ENCODE peak calls at places on chromosomes 7 and 10, in nine cellular contexts. M is body of pancreas, Y is BE2C, F is heart right ventricle, D is IMR-90, W is GM23248, N is Panc1, T is uterus, E is lower lobe of right lung. J is an unnamed sample.

GRCh38 chr7:28808786-28809533 is 149.2 kb downstream of the TRIL start:
- DNase-seq in W (peak; percentile 78), T (no peak), N (no peak), E (peak; percentile 48), M (no peak), Y (no peak), D (peak; percentile 69), F (peak; percentile 30), J (no peak)

GRCh38 chr10:108388716-108389115 is 1224.2 kb upstream of the SORCS1 start:
- DNase-seq in D (no peak), F (no peak), Y (no peak), T (no peak), N (no peak), W (peak; percentile 24), M (no peak), E (no peak), J (no peak)

GRCh38 chr10:43228783-43229207 is 38.1 kb downstream of the RASGEF1A start:
- DNase-seq in D (no peak), E (peak; percentile 34), F (no peak), T (no peak), Y (peak; percentile 3), W (no peak), N (no peak), M (no peak), J (no peak)

GRCh38 chr10:62244785-62245595 is 23.7 kb downstream of the RTKN2 start:
- DNase-seq in F (no peak), M (peak; percentile 44), E (no peak), N (no peak), Y (peak; percentile 36), D (peak; percentile 83), W (peak; percentile 81), T (no peak), J (peak; percentile 86)

GRCh38 chr10:81820418-81820817 is 54.6 kb upstream of the NRG3 start:
- DNase-seq in W (no peak), D (no peak), T (no peak), Y (no peak), M (no peak), E (no peak), F (no peak), N (no peak), J (no peak)

GRCh38 chr10:69172241-69172998 is 7.6 kb upstream of the SUPV3L1 start:
- DNase-seq in D (peak; percentile 6), T (no peak), N (no peak), W (peak; percentile 63), F (no peak), Y (no peak), E (no peak), M (no peak), J (no peak)

GRCh38 chr7:21345361-21345760 is 82.5 kb upstream of the SP4 start:
- DNase-seq in W (no peak), F (no peak), N (no peak), Y (no peak), M (no peak), E (no peak), T (no peak), D (no peak), J (no peak)

GRCh38 chr10:109974509-109975191 is 33.1 kb upstream of the ADD3 start:
- DNase-seq in Y (peak; percentile 54), F (no peak), T (no peak), D (peak; percentile 22), W (peak; percentile 53), M (peak; percentile 87), N (no peak), E (no peak), J (peak; percentile 37)

GRCh38 chr10:73894245-73894971 is 16.5 kb upstream of the PLAU start:
- DNase-seq in M (no peak), E (no peak), F (no peak), W (peak; percentile 85), N (no peak), D (peak; percentile 85), Y (no peak), T (no peak), J (no peak)

GRCh38 chr7:5494320-5494682 is 70.7 kb upstream of the TNRC18 start:
- DNase-seq in Y (no peak), F (no peak), N (no peak), M (no peak), T (no peak), W (no peak), E (no peak), D (no peak), J (no peak)

GRCh38 chr7:5495581-5496375 is 72.1 kb upstream of the TNRC18 start:
- DNase-seq in E (no peak), W (no peak), T (peak; percentile 61), M (peak; percentile 91), Y (no peak), F (peak; percentile 83), N (no peak), D (no peak), J (no peak)

GRCh38 chr7:5497158-5498103 is 73.8 kb upstream of the TNRC18 start:
- DNase-seq in F (no peak), T (no peak), D (no peak), N (no peak), M (no peak), W (no peak), E (no peak), Y (peak; percentile 79), J (no peak)

GRCh38 chr7:5492249-5493020 is 68.8 kb upstream of the TNRC18 start:
- DNase-seq in W (no peak), D (no peak), M (no peak), Y (no peak), F (no peak), E (no peak), N (no peak), T (no peak), J (no peak)

GRCh38 chr7:5494683-5495561 is 71.3 kb upstream of the TNRC18 start:
- DNase-seq in Y (peak; percentile 85), E (peak; percentile 83), W (peak; percentile 89), D (peak; percentile 69), F (peak; percentile 81), M (peak; percentile 81), T (peak; percentile 81), N (no peak), J (peak; percentile 85)
- H3K36me3 ChIP-seq in Y (peaks cover 15% of the 10 kb centered on the region), E (peaks cover 16% of the 10 kb centered on the region), W (no peaks in the 10 kb centered on the region), D (peaks cover 22% of the 10 kb centered on the region), F (peaks cover 10% of the 10 kb centered on the region), M (no peaks in the 10 kb centered on the region), T (no peaks in the 10 kb centered on the region), N (no peaks in the 10 kb centered on the region), J (no peaks in the 10 kb centered on the region)

GRCh38 chr10:4839353-4839752 is 13.3 kb downstream of the AKR1E2 start:
- DNase-seq in Y (no peak), T (no peak), D (no peak), F (no peak), N (no peak), M (no peak), W (no peak), E (no peak), J (no peak)

GRCh38 chr10:4836416-4836969 is 10.5 kb downstream of the AKR1E2 start:
- DNase-seq in N (no peak), D (no peak), M (no peak), F (no peak), W (no peak), E (no peak), Y (no peak), T (no peak), J (no peak)

GRCh38 chr10:4840151-4840550 is 14.1 kb downstream of the AKR1E2 start:
- DNase-seq in E (no peak), D (no peak), F (no peak), T (no peak), W (no peak), N (no peak), M (no peak), Y (no peak), J (no peak)

GRCh38 chr10:4837551-4837950 is 11.5 kb downstream of the AKR1E2 start:
- DNase-seq in Y (no peak), N (no peak), E (no peak), W (no peak), T (no peak), F (no peak), M (no peak), D (no peak), J (no peak)

DNA sequence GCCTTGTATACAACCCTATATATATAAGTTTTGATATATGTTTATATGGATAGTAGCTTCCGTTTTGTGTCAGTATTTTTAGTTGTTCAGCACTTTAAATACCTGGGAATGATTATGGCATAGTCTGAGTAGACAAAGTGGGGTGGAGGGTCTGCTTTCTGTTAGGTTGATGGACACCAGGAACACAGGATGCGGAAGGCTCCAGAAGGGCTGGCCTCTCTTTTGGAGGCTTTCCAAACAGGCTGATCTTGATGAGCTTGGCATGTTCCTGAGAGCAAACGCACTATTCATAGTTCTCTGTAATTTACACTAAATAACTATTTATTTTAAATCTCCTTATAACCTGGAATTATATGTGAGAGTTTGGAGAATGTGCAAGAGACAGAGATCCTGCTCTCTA is 12.7 kb downstream of the AKR1E2 start:
- DNase-seq in D (no peak), E (no peak), M (no peak), Y (no peak), F (no peak), N (no peak), T (no peak), W (no peak), J (peak; percentile 53)
- H3K36me3 ChIP-seq in D (no peaks in the 10 kb centered on the region), E (peaks cover 29% of the 10 kb centered on the region), M (no peaks in the 10 kb centered on the region), Y (no peaks in the 10 kb centered on the region), F (peaks cover 34% of the 10 kb centered on the region), N (no peaks in the 10 kb centered on the region), T (no peaks in the 10 kb centered on the region), W (no peaks in the 10 kb centered on the region), J (no peaks in the 10 kb centered on the region)

DNA sequence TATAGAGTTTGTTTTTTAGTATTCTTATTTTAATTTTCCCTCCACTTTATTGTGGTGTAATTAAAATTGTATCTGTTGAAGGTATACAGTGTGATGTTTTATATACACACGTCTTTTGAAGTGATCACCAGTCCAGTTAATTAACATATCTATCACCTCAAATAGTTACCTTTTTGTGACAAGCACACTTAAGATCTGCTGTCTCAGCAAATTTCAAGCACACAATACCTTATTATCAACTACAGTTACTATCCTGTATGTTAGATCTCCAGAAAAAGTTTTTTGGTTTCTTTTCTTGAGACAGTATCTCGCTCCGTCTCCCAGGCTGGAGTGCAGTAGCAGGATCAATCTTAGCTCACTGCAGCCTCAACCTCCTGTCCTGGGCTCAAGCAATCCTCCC is 8.7 kb downstream of the WIPI2 start:
- DNase-seq in D (no peak), T (no peak), F (no peak), E (no peak), Y (no peak), W (no peak), N (no peak), M (no peak), J (no peak)
- H3K36me3 ChIP-seq in D (peaks cover 33% of the 10 kb centered on the region), T (no peaks in the 10 kb centered on the region), F (peaks cover 48% of the 10 kb centered on the region), E (peaks cover 53% of the 10 kb centered on the region), Y (peaks cover 12% of the 10 kb centered on the region), W (peaks cover 38% of the 10 kb centered on the region), N (no peaks in the 10 kb centered on the region), M (peaks cover 5% of the 10 kb centered on the region), J (no peaks in the 10 kb centered on the region)

GRCh38 chr10:89744021-89744420 is 42.6 kb downstream of the KIF20B start:
- DNase-seq in T (no peak), E (no peak), Y (no peak), N (no peak), F (no peak), D (peak; percentile 55), W (peak; percentile 29), M (no peak), J (no peak)

GRCh38 chr10:89745903-89746302 is 44.5 kb downstream of the KIF20B start:
- DNase-seq in N (no peak), M (no peak), T (no peak), D (no peak), E (no peak), F (no peak), W (no peak), Y (no peak), J (no peak)

GRCh38 chr10:89738551-89739209 is 37.3 kb downstream of the KIF20B start:
- DNase-seq in N (no peak), M (no peak), F (no peak), D (no peak), E (no peak), T (no peak), W (no peak), Y (no peak), J (no peak)

GRCh38 chr10:89741126-89741762 is 39.9 kb downstream of the KIF20B start:
- DNase-seq in F (no peak), T (no peak), D (no peak), W (no peak), Y (no peak), E (no peak), N (no peak), M (no peak), J (no peak)
- H3K36me3 ChIP-seq in F (peaks cover 9% of the 10 kb centered on the region), T (no peaks in the 10 kb centered on the region), D (peaks cover 2% of the 10 kb centered on the region), W (peaks cover 13% of the 10 kb centered on the region), Y (peaks cover 9% of the 10 kb centered on the region), E (no peaks in the 10 kb centered on the region), N (peaks cover 40% of the 10 kb centered on the region), M (no peaks in the 10 kb centered on the region), J (peaks cover 11% of the 10 kb centered on the region)

J was measured in cardiac muscle cell.